ENCODE peak calls at places on chromosomes 2 and 18, in five cellular contexts. I is fibroblast of lung, P is left ventricle myocardium inferior, H is breast epithelium, D is body of pancreas. E is an unnamed sample.

GRCh38 chr2:205903549-205904129 is 182.3 kb downstream of the INO80D start:
- DNase-seq in I (no peak), D (peak; percentile 50), P (no peak), H (no peak), E (no peak)

GRCh38 chr2:50448556-50448955 is 583.4 kb downstream of the NRXN1 start:
- DNase-seq in P (no peak), D (no peak), I (no peak), H (no peak), E (no peak)

GRCh38 chr2:109143214-109144187 is 14.5 kb downstream of the SH3RF3 start:
- DNase-seq in H (no peak), D (no peak), P (no peak), I (no peak), E (no peak)

GRCh38 chr2:153068915-153069314 is 350.5 kb downstream of the ARL6IP6 start:
- DNase-seq in H (no peak), P (no peak), I (no peak), D (no peak), E (no peak)

GRCh38 chr2:144402282-144402681 is 117.6 kb downstream of the ZEB2 start:
- DNase-seq in H (no peak), I (no peak), D (no peak), P (peak; percentile 33), E (peak; percentile 96)

GRCh38 chr18:31723998-31724711 is 36.5 kb downstream of the SLC25A52 start:
- DNase-seq in D (peak; percentile 36), P (peak; percentile 32), I (peak; percentile 14), H (peak; percentile 57), E (no peak)

GRCh38 chr2:188193230-188193629 is 98.4 kb upstream of the GULP1 start:
- DNase-seq in P (no peak), D (no peak), I (peak; percentile 33), H (no peak), E (no peak)

GRCh38 chr2:192059226-192059625 is 135.5 kb downstream of the TMEFF2 start:
- DNase-seq in I (no peak), H (no peak), D (no peak), P (no peak), E (no peak)

GRCh38 chr2:190535586-190535985 is 1.1 kb upstream of the NEMP2 start:
- DNase-seq in D (no peak), P (no peak), H (no peak), I (no peak), E (peak; percentile 35)

GRCh38 chr2:38184964-38185603 is 109.1 kb upstream of the CYP1B1 start:
- DNase-seq in P (no peak), H (no peak), D (no peak), I (peak; percentile 80), E (no peak)

DNA sequence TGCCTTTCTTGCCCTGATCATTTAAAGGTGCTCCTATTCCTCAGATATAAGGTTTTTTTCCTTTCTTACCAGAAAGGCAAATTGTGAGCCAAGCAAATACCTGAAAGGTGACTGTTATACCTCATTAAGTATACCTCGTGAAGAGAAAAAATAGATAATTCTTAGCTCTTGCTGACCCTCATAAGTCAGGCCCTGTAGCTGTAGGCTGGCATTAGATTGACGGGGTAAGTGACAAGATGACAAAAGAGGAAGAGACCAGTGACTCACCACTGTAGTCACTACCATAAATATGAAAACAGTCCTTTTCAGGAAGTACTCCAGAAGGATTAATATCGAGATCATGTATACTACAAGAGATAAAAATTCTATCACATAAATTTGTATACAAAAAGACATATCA is 104.6 kb downstream of the PTPN4 start:
- DNase-seq in I (peak; percentile 4), D (no peak), P (no peak), H (no peak), E (no peak)
- H3K27ac ChIP-seq in I (no peak overlapping the region), D (no peak overlapping the region), P (no peak overlapping the region), H (no peak overlapping the region), E (no peak overlapping the region)

GRCh38 chr2:1427086-1427485 is 13.8 kb downstream of the TPO start:
- DNase-seq in P (no peak), D (no peak), I (no peak), H (no peak), E (no peak)

GRCh38 chr2:1421731-1422130 is 8.5 kb downstream of the TPO start:
- DNase-seq in D (no peak), H (no peak), I (no peak), P (no peak), E (no peak)

GRCh38 chr2:1420746-1421480 is 7.7 kb downstream of the TPO start:
- DNase-seq in P (no peak), I (no peak), D (no peak), H (no peak), E (no peak)

GRCh38 chr2:1422716-1423285 is 9.5 kb downstream of the TPO start:
- DNase-seq in H (no peak), D (no peak), I (no peak), P (no peak), E (no peak)

GRCh38 chr2:1422131-1422530 is 8.9 kb downstream of the TPO start:
- DNase-seq in D (no peak), H (no peak), P (no peak), I (no peak), E (no peak)
- H3K4me3 ChIP-seq in D (no peak overlapping the region), H (no peak overlapping the region), P (no peak overlapping the region), I (no peak overlapping the region), E (no peak overlapping the region)

GRCh38 chr2:218155953-218156479 is 10.7 kb downstream of the CXCR1 start:
- DNase-seq in I (no peak), D (no peak), P (no peak), H (no peak), E (no peak)
- H3K4me1 ChIP-seq in I (no peaks in the 10 kb centered on the region), D (no peaks in the 10 kb centered on the region), P (no peaks in the 10 kb centered on the region), H (no peaks in the 10 kb centered on the region), E (no peaks in the 10 kb centered on the region)

DNA sequence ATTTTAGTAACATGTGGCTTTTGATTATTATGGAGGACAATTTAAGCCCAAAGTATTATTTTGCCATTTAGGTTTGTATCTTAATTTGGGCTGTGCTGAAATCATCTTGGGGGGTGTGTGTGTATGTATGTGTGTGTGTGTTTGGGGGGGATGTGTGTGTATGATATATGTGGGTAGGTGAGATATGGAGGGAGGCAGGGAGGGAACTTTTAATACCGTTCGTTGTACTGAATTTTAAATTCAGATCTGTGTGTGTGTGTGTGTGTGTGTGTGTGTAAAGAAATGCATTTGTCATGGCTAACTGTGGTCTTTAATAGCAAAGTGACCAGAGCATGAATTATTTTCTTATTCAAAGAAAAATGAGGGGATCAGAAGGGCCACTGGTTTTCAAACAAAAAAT is 113.7 kb downstream of the LTBP1 start:
- DNase-seq in I (no peak), P (no peak), D (no peak), H (no peak), E (no peak)
- H3K27ac ChIP-seq in I (no peak overlapping the region), P (peak overlapping the region; percentile 85), D (peak overlapping the region; percentile 31), H (no peak overlapping the region), E (no peak overlapping the region)

GRCh38 chr2:203909946-203910476 is 26.6 kb upstream of the ICOS start:
- DNase-seq in H (no peak), P (no peak), I (peak; percentile 6), D (no peak), E (peak; percentile 11)
- H3K4me3 ChIP-seq in H (peak overlapping the region; percentile 17), P (peak overlapping the region; percentile 48), I (peak overlapping the region; percentile 44), D (no peak overlapping the region), E (peak overlapping the region; percentile 41)

DNA sequence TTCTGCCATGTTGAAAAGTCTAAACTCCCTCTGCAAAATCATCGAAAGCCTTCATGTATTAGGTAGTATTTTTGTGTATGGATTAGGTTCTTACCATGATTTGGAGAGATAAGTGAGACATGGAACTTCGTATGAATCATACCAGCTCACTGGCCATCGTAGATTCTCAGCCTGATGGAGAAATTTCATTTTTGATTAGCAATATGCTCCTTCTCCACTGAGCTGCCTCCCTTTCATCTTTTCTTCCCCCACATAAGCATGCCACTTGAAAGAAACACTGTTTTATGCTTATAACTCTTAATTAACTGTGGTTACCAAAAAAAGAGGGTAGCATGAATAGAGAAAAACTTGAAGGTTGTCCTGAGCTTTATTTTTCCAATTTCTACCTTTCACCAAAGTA is 111.9 kb downstream of the NCK2 start:
- DNase-seq in H (no peak), P (no peak), I (no peak), D (no peak), E (no peak)
- H3K4me1 ChIP-seq in H (no peaks in the 10 kb centered on the region), P (no peaks in the 10 kb centered on the region), I (peaks cover 4% of the 10 kb centered on the region), D (peaks cover 17% of the 10 kb centered on the region), E (no peaks in the 10 kb centered on the region)

GRCh38 chr2:97871096-97871780 is 124.5 kb downstream of the TMEM131 start:
- DNase-seq in I (peak; percentile 95), H (no peak), D (no peak), P (no peak), E (peak; percentile 17)
- H3K27ac ChIP-seq in I (peak overlapping the region; percentile 84), H (peak overlapping the region; percentile 39), D (no peak overlapping the region), P (peak overlapping the region; percentile 84), E (peak overlapping the region; percentile 68)

GRCh38 chr2:88621432-88621831 is 5.8 kb downstream of the EIF2AK3 start:
- DNase-seq in H (no peak), P (no peak), I (no peak), D (no peak), E (no peak)

GRCh38 chr2:88627055-88627855 is at the start of gene EIF2AK3:
- DNase-seq in H (peak; percentile 98), D (peak; percentile 100), P (peak; percentile 99), I (peak; percentile 100), E (peak; percentile 99)

GRCh38 chr2:88626171-88627054 is 851 bp downstream of the EIF2AK3 start:
- DNase-seq in I (no peak), P (peak; percentile 27), D (peak; percentile 33), H (no peak), E (peak; percentile 36)

GRCh38 chr2:88622307-88622706 is 5.0 kb downstream of the EIF2AK3 start:
- DNase-seq in P (no peak), H (no peak), I (no peak), D (no peak), E (no peak)

DNA sequence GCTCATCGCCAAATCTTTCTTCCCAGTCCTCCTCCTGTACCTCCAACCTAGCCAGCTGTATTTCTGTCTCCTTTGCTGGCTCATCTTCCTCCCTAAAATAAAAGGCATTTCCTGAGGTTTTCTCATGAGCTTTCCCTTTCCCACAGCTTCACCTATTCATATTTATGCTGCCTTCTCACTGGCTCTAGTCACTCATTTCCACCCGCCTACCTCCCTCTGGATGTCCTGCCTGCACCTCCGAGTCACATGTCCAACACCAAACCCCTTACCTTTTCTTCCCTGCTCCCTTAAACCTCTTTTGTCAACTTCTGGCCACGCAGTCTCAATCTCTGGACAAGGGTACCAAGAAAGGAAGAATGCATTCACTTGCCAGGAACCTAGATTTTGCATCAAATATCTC is 2.8 kb downstream of the EIF2AK3 start:
- DNase-seq in D (no peak), P (no peak), H (no peak), I (no peak), E (no peak)
- H3K4me3 ChIP-seq in D (no peak overlapping the region), P (no peak overlapping the region), H (no peak overlapping the region), I (peak overlapping the region; percentile 4), E (no peak overlapping the region)

GRCh38 chr2:163951312-163951711 is 215.5 kb upstream of the FIGN start:
- DNase-seq in P (no peak), I (no peak), H (no peak), D (no peak), E (no peak)
- H3K4me1 ChIP-seq in P (peaks cover 5% of the 10 kb centered on the region), I (no peaks in the 10 kb centered on the region), H (no peaks in the 10 kb centered on the region), D (no peaks in the 10 kb centered on the region), E (no peaks in the 10 kb centered on the region)